ENCODE peak calls at places on chromosomes 6 and 20, in five cellular contexts. One of them, this sample, is unnamed.

GRCh38 chr20:1900321-1900791 is 5.1 kb downstream of the SIRPA start:
- DNase-seq in IMR-90: peak
- DNase-seq in GM12878: no peak
- DNase-seq in SK-N-SH: peak
- DNase-seq in K562: peak
- DNase-seq in this sample: peak

GRCh38 chr20:20489054-20489453 is 121.2 kb downstream of the INSM1 start:
- DNase-seq in IMR-90: peak
- DNase-seq in GM12878: peak
- DNase-seq in SK-N-SH: no peak
- DNase-seq in K562: no peak
- DNase-seq in this sample: no peak

GRCh38 chr20:31719644-31720485 is 2.8 kb downstream of the BCL2L1 start:
- DNase-seq in IMR-90: no peak
- DNase-seq in GM12878: no peak
- DNase-seq in SK-N-SH: no peak
- DNase-seq in K562: peak
- DNase-seq in this sample: peak

GRCh38 chr6:170038717-170039116 is 252.2 kb downstream of the DLL1 start:
- DNase-seq in IMR-90: no peak
- DNase-seq in GM12878: no peak
- DNase-seq in SK-N-SH: no peak
- DNase-seq in K562: no peak
- DNase-seq in this sample: no peak

GRCh38 chr6:118283759-118284158 is 264.3 kb upstream of the PLN start:
- DNase-seq in IMR-90: peak
- DNase-seq in GM12878: no peak
- DNase-seq in SK-N-SH: peak
- DNase-seq in K562: peak
- DNase-seq in this sample: peak

GRCh38 chr6:144195671-144196070 is 45.4 kb downstream of the STX11 start:
- DNase-seq in IMR-90: peak
- DNase-seq in GM12878: no peak
- DNase-seq in SK-N-SH: no peak
- DNase-seq in K562: no peak
- DNase-seq in this sample: peak

GRCh38 chr6:55443238-55444134 is 116.2 kb downstream of the GFRAL start:
- DNase-seq in IMR-90: no peak
- DNase-seq in GM12878: no peak
- DNase-seq in SK-N-SH: no peak
- DNase-seq in K562: no peak
- DNase-seq in this sample: no peak

GRCh38 chr20:62805711-62806382 is 1.2 kb downstream of the OGFR start:
- DNase-seq in IMR-90: no peak
- DNase-seq in GM12878: no peak
- DNase-seq in SK-N-SH: no peak
- DNase-seq in K562: no peak
- DNase-seq in this sample: no peak

GRCh38 chr6:41504526-41505021 is 41.6 kb upstream of the FOXP4 start:
- DNase-seq in IMR-90: peak
- DNase-seq in GM12878: no peak
- DNase-seq in SK-N-SH: peak
- DNase-seq in K562: no peak
- DNase-seq in this sample: no peak

GRCh38 chr6:15586528-15586927 is 76.3 kb downstream of the DTNBP1 start:
- DNase-seq in IMR-90: no peak
- DNase-seq in GM12878: no peak
- DNase-seq in SK-N-SH: no peak
- DNase-seq in K562: no peak
- DNase-seq in this sample: no peak

GRCh38 chr6:3960754-3961361 is 111.7 kb downstream of the FAM50B start:
- DNase-seq in IMR-90: peak
- DNase-seq in GM12878: no peak
- DNase-seq in SK-N-SH: no peak
- DNase-seq in K562: no peak
- DNase-seq in this sample: no peak

GRCh38 chr6:41527721-41528408 is 18.3 kb upstream of the FOXP4 start:
- DNase-seq in IMR-90: peak
- DNase-seq in GM12878: no peak
- DNase-seq in SK-N-SH: no peak
- DNase-seq in K562: no peak
- DNase-seq in this sample: no peak

GRCh38 chr6:147448212-147448611 is 60.3 kb upstream of the SAMD5 start:
- DNase-seq in IMR-90: no peak
- DNase-seq in GM12878: no peak
- DNase-seq in SK-N-SH: no peak
- DNase-seq in K562: peak
- DNase-seq in this sample: no peak

GRCh38 chr20:50182336-50182735 is 8.3 kb upstream of the CEBPB start:
- DNase-seq in IMR-90: no peak
- DNase-seq in GM12878: no peak
- DNase-seq in SK-N-SH: no peak
- DNase-seq in K562: no peak
- DNase-seq in this sample: no peak

GRCh38 chr6:17890309-17890708 is 97.1 kb downstream of the KIF13A start:
- DNase-seq in IMR-90: no peak
- DNase-seq in GM12878: no peak
- DNase-seq in SK-N-SH: no peak
- DNase-seq in K562: no peak
- DNase-seq in this sample: no peak

GRCh38 chr6:139091859-139092258 is 43.0 kb upstream of the HECA start:
- DNase-seq in IMR-90: no peak
- DNase-seq in GM12878: no peak
- DNase-seq in SK-N-SH: no peak
- DNase-seq in K562: no peak
- DNase-seq in this sample: no peak
- TF ChIP-seq RCOR1 in IMR-90: no peak
- TF ChIP-seq RCOR1 in GM12878: no peak
- TF ChIP-seq RCOR1 in SK-N-SH: no peak
- TF ChIP-seq RCOR1 in K562: no peak
- TF ChIP-seq RCOR1 in this sample: no peak

GRCh38 chr6:108260126-108260808 is 573 bp downstream of the SNX3 start:
- DNase-seq in IMR-90: peak
- DNase-seq in GM12878: peak
- DNase-seq in SK-N-SH: no peak
- DNase-seq in K562: peak
- DNase-seq in this sample: peak
- TF ChIP-seq RCOR1 in IMR-90: no peak
- TF ChIP-seq RCOR1 in GM12878: no peak
- TF ChIP-seq RCOR1 in SK-N-SH: no peak
- TF ChIP-seq RCOR1 in K562: no peak
- TF ChIP-seq RCOR1 in this sample: no peak

GRCh38 chr20:3846740-3847418 is at the start of gene MAVS:
- DNase-seq in IMR-90: peak
- DNase-seq in GM12878: peak
- DNase-seq in SK-N-SH: peak
- DNase-seq in K562: peak
- DNase-seq in this sample: peak

GRCh38 chr20:3842332-3842930 is 4.2 kb upstream of the MAVS start:
- DNase-seq in IMR-90: no peak
- DNase-seq in GM12878: no peak
- DNase-seq in SK-N-SH: no peak
- DNase-seq in K562: peak
- DNase-seq in this sample: no peak

GRCh38 chr20:3847419-3847940 is 846 bp downstream of the MAVS start:
- DNase-seq in IMR-90: no peak
- DNase-seq in GM12878: no peak
- DNase-seq in SK-N-SH: no peak
- DNase-seq in K562: no peak
- DNase-seq in this sample: no peak

GRCh38 chr20:3846378-3846739 is 275 bp upstream of the MAVS start:
- DNase-seq in IMR-90: no peak
- DNase-seq in GM12878: no peak
- DNase-seq in SK-N-SH: no peak
- DNase-seq in K562: no peak
- DNase-seq in this sample: no peak

GRCh38 chr20:3843490-3843889 is 3.1 kb upstream of the MAVS start:
- DNase-seq in IMR-90: peak
- DNase-seq in GM12878: no peak
- DNase-seq in SK-N-SH: no peak
- DNase-seq in K562: peak
- DNase-seq in this sample: peak
- TF ChIP-seq RCOR1 in IMR-90: no peak
- TF ChIP-seq RCOR1 in GM12878: no peak
- TF ChIP-seq RCOR1 in SK-N-SH: no peak
- TF ChIP-seq RCOR1 in K562: peak
- TF ChIP-seq RCOR1 in this sample: no peak

GRCh38 chr6:44072959-44073611 is 54.2 kb downstream of the MRPL14 start:
- DNase-seq in IMR-90: peak
- DNase-seq in GM12878: no peak
- DNase-seq in SK-N-SH: peak
- DNase-seq in K562: peak
- DNase-seq in this sample: peak

GRCh38 chr6:44073612-44074382 is 53.5 kb downstream of the MRPL14 start:
- DNase-seq in IMR-90: no peak
- DNase-seq in GM12878: no peak
- DNase-seq in SK-N-SH: peak
- DNase-seq in K562: no peak
- DNase-seq in this sample: no peak

GRCh38 chr6:44076016-44076365 is 51.3 kb downstream of the MRPL14 start:
- DNase-seq in IMR-90: no peak
- DNase-seq in GM12878: no peak
- DNase-seq in SK-N-SH: no peak
- DNase-seq in K562: no peak
- DNase-seq in this sample: no peak

GRCh38 chr6:44075137-44076015 is 51.9 kb downstream of the MRPL14 start:
- DNase-seq in IMR-90: no peak
- DNase-seq in GM12878: no peak
- DNase-seq in SK-N-SH: no peak
- DNase-seq in K562: no peak
- DNase-seq in this sample: no peak

DNA sequence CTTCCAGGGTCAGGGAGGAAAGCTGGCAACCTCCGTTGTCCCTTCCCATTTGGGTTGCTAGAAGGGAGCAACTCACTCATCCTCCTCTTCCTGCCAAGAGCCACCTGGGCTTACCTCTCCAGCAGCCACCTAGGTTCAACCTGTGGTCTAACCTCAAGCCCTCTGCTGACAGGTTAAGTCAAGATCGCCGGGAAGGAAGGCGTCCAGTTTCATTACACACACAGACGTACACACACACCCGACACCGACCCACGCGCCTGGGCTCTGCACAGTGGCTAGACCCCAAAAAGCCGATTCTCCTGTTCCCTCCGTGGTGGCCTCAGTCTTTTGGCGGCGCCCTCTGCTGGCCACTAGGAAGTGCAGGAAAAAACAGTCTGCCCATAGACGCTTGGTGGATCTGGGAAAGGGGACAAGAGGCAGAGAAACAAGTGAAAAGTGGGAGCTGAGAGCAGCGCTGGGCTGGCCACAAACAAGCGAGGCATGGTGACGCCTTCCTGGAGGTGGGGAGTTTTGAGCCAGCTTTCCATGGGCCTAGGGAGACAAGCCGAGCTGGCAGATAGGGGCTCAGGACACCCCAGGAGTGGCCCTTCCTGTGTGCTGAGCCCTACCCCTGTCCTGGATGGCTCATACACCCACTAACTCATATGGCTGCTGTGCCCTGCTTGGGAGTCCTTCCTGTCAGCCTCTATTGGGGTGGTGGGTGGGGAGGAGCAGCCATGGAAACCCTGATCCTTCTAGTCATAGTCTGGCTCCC is 52.7 kb downstream of the MRPL14 start:
- DNase-seq in IMR-90: peak
- DNase-seq in GM12878: peak
- DNase-seq in SK-N-SH: peak
- DNase-seq in K562: peak
- DNase-seq in this sample: peak
- TF ChIP-seq RCOR1 in IMR-90: peak
- TF ChIP-seq RCOR1 in GM12878: no peak
- TF ChIP-seq RCOR1 in SK-N-SH: peak
- TF ChIP-seq RCOR1 in K562: peak
- TF ChIP-seq RCOR1 in this sample: no peak

GRCh38 chr6:48048460-48049146 is 62.4 kb downstream of the PTCHD4 start:
- DNase-seq in IMR-90: no peak
- DNase-seq in GM12878: no peak
- DNase-seq in SK-N-SH: no peak
- DNase-seq in K562: no peak
- DNase-seq in this sample: no peak
- TF ChIP-seq RCOR1 in IMR-90: no peak
- TF ChIP-seq RCOR1 in GM12878: no peak
- TF ChIP-seq RCOR1 in SK-N-SH: no peak
- TF ChIP-seq RCOR1 in K562: no peak
- TF ChIP-seq RCOR1 in this sample: no peak

GRCh38 chr6:134425521-134426316 is 107.8 kb upstream of the SGK1 start:
- DNase-seq in IMR-90: no peak
- DNase-seq in GM12878: no peak
- DNase-seq in SK-N-SH: no peak
- DNase-seq in K562: no peak
- DNase-seq in this sample: no peak
- TF ChIP-seq RCOR1 in IMR-90: no peak
- TF ChIP-seq RCOR1 in GM12878: no peak
- TF ChIP-seq RCOR1 in SK-N-SH: no peak
- TF ChIP-seq RCOR1 in K562: no peak
- TF ChIP-seq RCOR1 in this sample: no peak

DNA sequence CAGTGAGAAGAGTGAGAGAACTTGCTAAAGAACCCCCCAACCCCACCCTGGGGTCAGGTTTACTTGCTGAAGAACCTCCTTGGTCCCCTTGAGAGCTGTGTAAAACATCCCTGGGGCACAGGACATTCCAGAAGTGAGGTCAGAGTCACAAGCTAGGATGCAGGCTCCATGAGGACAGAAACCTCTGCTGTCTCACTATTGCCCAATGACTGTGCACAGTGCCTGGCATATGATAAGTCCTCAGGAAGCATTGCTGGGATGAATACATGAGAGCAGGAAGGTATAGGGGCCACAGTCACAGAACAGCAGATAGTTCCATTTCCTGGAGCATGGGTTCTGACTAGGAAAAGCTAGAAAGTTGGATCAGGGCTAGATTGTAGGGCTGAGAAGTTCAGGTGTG is 18.4 kb downstream of the NT5E start:
- DNase-seq in IMR-90: peak
- DNase-seq in GM12878: no peak
- DNase-seq in SK-N-SH: no peak
- DNase-seq in K562: no peak
- DNase-seq in this sample: no peak
- TF ChIP-seq RCOR1 in IMR-90: no peak
- TF ChIP-seq RCOR1 in GM12878: no peak
- TF ChIP-seq RCOR1 in SK-N-SH: no peak
- TF ChIP-seq RCOR1 in K562: no peak
- TF ChIP-seq RCOR1 in this sample: no peak

GRCh38 chr20:7608246-7608645 is 332.0 kb downstream of the HAO1 start:
- DNase-seq in IMR-90: no peak
- DNase-seq in GM12878: no peak
- DNase-seq in SK-N-SH: no peak
- DNase-seq in K562: no peak
- DNase-seq in this sample: no peak
- TF ChIP-seq RCOR1 in IMR-90: no peak
- TF ChIP-seq RCOR1 in GM12878: no peak
- TF ChIP-seq RCOR1 in SK-N-SH: no peak
- TF ChIP-seq RCOR1 in K562: no peak
- TF ChIP-seq RCOR1 in this sample: no peak

This sample was measured in A549.